ENCODE peak calls at places on chromosomes 13 and 19, in nine cellular contexts. One of them, this sample, is unnamed.
A peak's percentile ranks its signal among the peaks of the same experiment; 100 is the strongest.

GRCh38 chr13:30898721-30899188 is 7.3 kb upstream of the MEDAG start:
- DNase-seq in dorsolateral prefrontal cortex: no peak
- DNase-seq in colonic mucosa: no peak
- DNase-seq in cardiac fibroblast: peak; percentile 99
- DNase-seq in fibroblast of pulmonary artery: peak; percentile 98
- DNase-seq in choroid plexus epithelial cell: peak; percentile 99
- DNase-seq in brain microvascular endothelial cell: peak; percentile 99
- DNase-seq in GM12865: no peak
- DNase-seq in astrocyte of the cerebellum: no peak
- DNase-seq in this sample: peak; percentile 75

GRCh38 chr13:45092668-45093067 is 27.6 kb upstream of the GTF2F2 start:
- DNase-seq in astrocyte of the cerebellum: peak; percentile 19
- DNase-seq in colonic mucosa: no peak
- DNase-seq in choroid plexus epithelial cell: no peak
- DNase-seq in fibroblast of pulmonary artery: no peak
- DNase-seq in GM12865: no peak
- DNase-seq in cardiac fibroblast: no peak
- DNase-seq in dorsolateral prefrontal cortex: no peak
- DNase-seq in brain microvascular endothelial cell: no peak
- DNase-seq in this sample: peak; percentile 22

GRCh38 chr13:110376120-110376519 is 69.0 kb downstream of the COL4A2 start:
- DNase-seq in brain microvascular endothelial cell: peak; percentile 63
- DNase-seq in choroid plexus epithelial cell: peak; percentile 73
- DNase-seq in dorsolateral prefrontal cortex: no peak
- DNase-seq in GM12865: no peak
- DNase-seq in cardiac fibroblast: no peak
- DNase-seq in astrocyte of the cerebellum: no peak
- DNase-seq in fibroblast of pulmonary artery: no peak
- DNase-seq in colonic mucosa: no peak
- DNase-seq in this sample: no peak

GRCh38 chr13:100039740-100040139 is 49.2 kb upstream of the PCCA start:
- DNase-seq in brain microvascular endothelial cell: peak; percentile 33
- DNase-seq in fibroblast of pulmonary artery: no peak
- DNase-seq in astrocyte of the cerebellum: no peak
- DNase-seq in choroid plexus epithelial cell: peak; percentile 34
- DNase-seq in cardiac fibroblast: no peak
- DNase-seq in colonic mucosa: no peak
- DNase-seq in dorsolateral prefrontal cortex: no peak
- DNase-seq in GM12865: no peak
- DNase-seq in this sample: no peak

GRCh38 chr19:19460761-19461265 is 54.5 kb downstream of the TSSK6 start:
- DNase-seq in GM12865: peak; percentile 62
- DNase-seq in brain microvascular endothelial cell: no peak
- DNase-seq in colonic mucosa: peak; percentile 48
- DNase-seq in dorsolateral prefrontal cortex: peak; percentile 62
- DNase-seq in astrocyte of the cerebellum: no peak
- DNase-seq in choroid plexus epithelial cell: no peak
- DNase-seq in fibroblast of pulmonary artery: peak; percentile 27
- DNase-seq in cardiac fibroblast: peak; percentile 55
- DNase-seq in this sample: no peak

GRCh38 chr13:102291587-102292218 is 110.1 kb downstream of the FGF14 start:
- DNase-seq in brain microvascular endothelial cell: no peak
- DNase-seq in fibroblast of pulmonary artery: peak; percentile 1
- DNase-seq in dorsolateral prefrontal cortex: no peak
- DNase-seq in GM12865: no peak
- DNase-seq in colonic mucosa: no peak
- DNase-seq in choroid plexus epithelial cell: peak; percentile 64
- DNase-seq in cardiac fibroblast: peak; percentile 39
- DNase-seq in astrocyte of the cerebellum: no peak
- DNase-seq in this sample: no peak

GRCh38 chr13:28955264-28955966 is 135.3 kb downstream of the MTUS2 start:
- DNase-seq in GM12865: no peak
- DNase-seq in cardiac fibroblast: no peak
- DNase-seq in astrocyte of the cerebellum: no peak
- DNase-seq in brain microvascular endothelial cell: no peak
- DNase-seq in fibroblast of pulmonary artery: no peak
- DNase-seq in dorsolateral prefrontal cortex: no peak
- DNase-seq in choroid plexus epithelial cell: no peak
- DNase-seq in colonic mucosa: no peak
- DNase-seq in this sample: no peak

GRCh38 chr13:107518292-107518691 is 697.0 kb downstream of the LIG4 start:
- DNase-seq in GM12865: no peak
- DNase-seq in cardiac fibroblast: peak; percentile 2
- DNase-seq in brain microvascular endothelial cell: no peak
- DNase-seq in colonic mucosa: no peak
- DNase-seq in choroid plexus epithelial cell: peak; percentile 59
- DNase-seq in astrocyte of the cerebellum: peak; percentile 16
- DNase-seq in fibroblast of pulmonary artery: peak; percentile 24
- DNase-seq in dorsolateral prefrontal cortex: no peak
- DNase-seq in this sample: no peak

GRCh38 chr13:36088463-36088862 is 42.7 kb downstream of the DCLK1 start:
- DNase-seq in cardiac fibroblast: no peak
- DNase-seq in GM12865: no peak
- DNase-seq in brain microvascular endothelial cell: no peak
- DNase-seq in dorsolateral prefrontal cortex: peak; percentile 28
- DNase-seq in choroid plexus epithelial cell: no peak
- DNase-seq in colonic mucosa: no peak
- DNase-seq in astrocyte of the cerebellum: no peak
- DNase-seq in fibroblast of pulmonary artery: no peak
- DNase-seq in this sample: no peak

GRCh38 chr13:103772576-103772975 is 706.4 kb upstream of the SLC10A2 start:
- DNase-seq in cardiac fibroblast: no peak
- DNase-seq in colonic mucosa: no peak
- DNase-seq in choroid plexus epithelial cell: no peak
- DNase-seq in astrocyte of the cerebellum: no peak
- DNase-seq in dorsolateral prefrontal cortex: no peak
- DNase-seq in fibroblast of pulmonary artery: no peak
- DNase-seq in GM12865: peak; percentile 3
- DNase-seq in brain microvascular endothelial cell: no peak
- DNase-seq in this sample: no peak

GRCh38 chr19:41821003-41821735 is 23.3 kb downstream of the LYPD4 start:
- DNase-seq in cardiac fibroblast: peak; percentile 56
- DNase-seq in colonic mucosa: peak; percentile 60
- DNase-seq in brain microvascular endothelial cell: peak; percentile 17
- DNase-seq in fibroblast of pulmonary artery: peak; percentile 41
- DNase-seq in GM12865: peak; percentile 67
- DNase-seq in astrocyte of the cerebellum: no peak
- DNase-seq in dorsolateral prefrontal cortex: no peak
- DNase-seq in choroid plexus epithelial cell: peak; percentile 58
- DNase-seq in this sample: no peak

GRCh38 chr13:51929699-51930098 is 67.9 kb downstream of the CCDC70 start:
- DNase-seq in colonic mucosa: no peak
- DNase-seq in choroid plexus epithelial cell: no peak
- DNase-seq in brain microvascular endothelial cell: no peak
- DNase-seq in astrocyte of the cerebellum: no peak
- DNase-seq in cardiac fibroblast: no peak
- DNase-seq in fibroblast of pulmonary artery: no peak
- DNase-seq in dorsolateral prefrontal cortex: no peak
- DNase-seq in GM12865: no peak
- DNase-seq in this sample: no peak

GRCh38 chr19:1173845-1174809 is at the start of gene SBNO2:
- DNase-seq in dorsolateral prefrontal cortex: peak; percentile 75
- DNase-seq in astrocyte of the cerebellum: peak; percentile 67
- DNase-seq in cardiac fibroblast: peak; percentile 88
- DNase-seq in fibroblast of pulmonary artery: peak; percentile 90
- DNase-seq in brain microvascular endothelial cell: peak; percentile 78
- DNase-seq in colonic mucosa: peak; percentile 96
- DNase-seq in GM12865: peak; percentile 95
- DNase-seq in choroid plexus epithelial cell: peak; percentile 88
- DNase-seq in this sample: peak; percentile 58

GRCh38 chr13:79403113-79403512 is 2.9 kb downstream of the RBM26 start:
- DNase-seq in astrocyte of the cerebellum: no peak
- DNase-seq in brain microvascular endothelial cell: no peak
- DNase-seq in choroid plexus epithelial cell: no peak
- DNase-seq in GM12865: no peak
- DNase-seq in cardiac fibroblast: no peak
- DNase-seq in fibroblast of pulmonary artery: no peak
- DNase-seq in dorsolateral prefrontal cortex: no peak
- DNase-seq in colonic mucosa: no peak
- DNase-seq in this sample: no peak

GRCh38 chr19:6032827-6033226 is 54.9 kb upstream of the RANBP3 start:
- DNase-seq in brain microvascular endothelial cell: no peak
- DNase-seq in fibroblast of pulmonary artery: no peak
- DNase-seq in astrocyte of the cerebellum: no peak
- DNase-seq in GM12865: no peak
- DNase-seq in cardiac fibroblast: no peak
- DNase-seq in colonic mucosa: no peak
- DNase-seq in dorsolateral prefrontal cortex: no peak
- DNase-seq in choroid plexus epithelial cell: no peak
- DNase-seq in this sample: no peak

GRCh38 chr13:32811297-32811800 is 204.9 kb upstream of the KL start:
- DNase-seq in choroid plexus epithelial cell: peak; percentile 52
- DNase-seq in dorsolateral prefrontal cortex: no peak
- DNase-seq in brain microvascular endothelial cell: peak; percentile 11
- DNase-seq in GM12865: peak; percentile 69
- DNase-seq in astrocyte of the cerebellum: no peak
- DNase-seq in cardiac fibroblast: no peak
- DNase-seq in colonic mucosa: peak; percentile 31
- DNase-seq in fibroblast of pulmonary artery: no peak
- DNase-seq in this sample: peak; percentile 60

DNA sequence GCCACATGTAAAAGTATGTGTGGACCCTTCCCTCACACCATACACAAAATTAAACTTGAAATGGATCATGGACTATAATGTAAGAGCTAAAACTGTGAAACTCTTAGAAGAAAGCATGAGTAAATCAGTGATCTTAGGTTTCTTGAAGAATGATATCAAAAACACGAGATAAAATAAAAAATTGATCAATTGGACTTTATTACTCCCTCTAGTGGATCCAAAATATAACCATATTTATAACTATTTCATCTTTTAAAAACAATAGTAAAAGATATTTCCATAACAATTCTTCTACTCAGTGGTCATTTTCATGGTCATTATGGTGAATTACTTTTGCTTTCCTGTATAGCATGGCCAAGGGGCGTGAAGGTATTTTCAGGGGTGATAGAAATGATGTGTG is 174.6 kb upstream of the LSM14A start:
- DNase-seq in colonic mucosa: no peak
- DNase-seq in fibroblast of pulmonary artery: no peak
- DNase-seq in choroid plexus epithelial cell: peak; percentile 5
- DNase-seq in dorsolateral prefrontal cortex: no peak
- DNase-seq in cardiac fibroblast: peak; percentile 8
- DNase-seq in GM12865: no peak
- DNase-seq in astrocyte of the cerebellum: no peak
- DNase-seq in brain microvascular endothelial cell: no peak
- DNase-seq in this sample: no peak
- TF ChIP-seq CTCF in colonic mucosa: no peak
- TF ChIP-seq CTCF in fibroblast of pulmonary artery: no peak
- TF ChIP-seq CTCF in choroid plexus epithelial cell: peak; percentile 40
- TF ChIP-seq CTCF in dorsolateral prefrontal cortex: no peak
- TF ChIP-seq CTCF in cardiac fibroblast: no peak
- TF ChIP-seq CTCF in GM12865: no peak
- TF ChIP-seq CTCF in astrocyte of the cerebellum: no peak
- TF ChIP-seq CTCF in brain microvascular endothelial cell: peak; percentile 15
- TF ChIP-seq CTCF in this sample: no peak

GRCh38 chr19:32631381-32631780 is 43.6 kb downstream of the ANKRD27 start:
- DNase-seq in fibroblast of pulmonary artery: no peak
- DNase-seq in astrocyte of the cerebellum: no peak
- DNase-seq in choroid plexus epithelial cell: peak; percentile 27
- DNase-seq in colonic mucosa: no peak
- DNase-seq in dorsolateral prefrontal cortex: no peak
- DNase-seq in GM12865: no peak
- DNase-seq in brain microvascular endothelial cell: no peak
- DNase-seq in cardiac fibroblast: no peak
- DNase-seq in this sample: no peak

GRCh38 chr19:32630338-32630737 is 44.6 kb downstream of the ANKRD27 start:
- DNase-seq in dorsolateral prefrontal cortex: no peak
- DNase-seq in fibroblast of pulmonary artery: no peak
- DNase-seq in choroid plexus epithelial cell: no peak
- DNase-seq in cardiac fibroblast: no peak
- DNase-seq in colonic mucosa: no peak
- DNase-seq in GM12865: no peak
- DNase-seq in astrocyte of the cerebellum: no peak
- DNase-seq in brain microvascular endothelial cell: no peak
- DNase-seq in this sample: no peak

GRCh38 chr19:32626969-32627368 is 46.0 kb downstream of the PDCD5 start:
- DNase-seq in brain microvascular endothelial cell: no peak
- DNase-seq in cardiac fibroblast: no peak
- DNase-seq in GM12865: no peak
- DNase-seq in colonic mucosa: no peak
- DNase-seq in astrocyte of the cerebellum: no peak
- DNase-seq in dorsolateral prefrontal cortex: no peak
- DNase-seq in choroid plexus epithelial cell: no peak
- DNase-seq in fibroblast of pulmonary artery: no peak
- DNase-seq in this sample: no peak

GRCh38 chr19:32624410-32624809 is 43.4 kb downstream of the PDCD5 start:
- DNase-seq in GM12865: no peak
- DNase-seq in dorsolateral prefrontal cortex: no peak
- DNase-seq in colonic mucosa: no peak
- DNase-seq in cardiac fibroblast: no peak
- DNase-seq in astrocyte of the cerebellum: no peak
- DNase-seq in choroid plexus epithelial cell: peak; percentile 7
- DNase-seq in brain microvascular endothelial cell: no peak
- DNase-seq in fibroblast of pulmonary artery: peak; percentile 49
- DNase-seq in this sample: no peak

GRCh38 chr19:32627714-32628253 is 46.8 kb downstream of the PDCD5 start:
- DNase-seq in astrocyte of the cerebellum: no peak
- DNase-seq in GM12865: no peak
- DNase-seq in brain microvascular endothelial cell: no peak
- DNase-seq in fibroblast of pulmonary artery: no peak
- DNase-seq in choroid plexus epithelial cell: no peak
- DNase-seq in cardiac fibroblast: no peak
- DNase-seq in dorsolateral prefrontal cortex: no peak
- DNase-seq in colonic mucosa: no peak
- DNase-seq in this sample: no peak
- TF ChIP-seq CTCF in astrocyte of the cerebellum: no peak
- TF ChIP-seq CTCF in GM12865: no peak
- TF ChIP-seq CTCF in brain microvascular endothelial cell: no peak
- TF ChIP-seq CTCF in fibroblast of pulmonary artery: no peak
- TF ChIP-seq CTCF in choroid plexus epithelial cell: no peak
- TF ChIP-seq CTCF in cardiac fibroblast: no peak
- TF ChIP-seq CTCF in dorsolateral prefrontal cortex: no peak
- TF ChIP-seq CTCF in colonic mucosa: no peak
- TF ChIP-seq CTCF in this sample: no peak

GRCh38 chr19:23855676-23856075 is 59.0 kb upstream of the ZNF726 start:
- DNase-seq in cardiac fibroblast: no peak
- DNase-seq in GM12865: no peak
- DNase-seq in brain microvascular endothelial cell: no peak
- DNase-seq in fibroblast of pulmonary artery: no peak
- DNase-seq in dorsolateral prefrontal cortex: no peak
- DNase-seq in astrocyte of the cerebellum: no peak
- DNase-seq in colonic mucosa: no peak
- DNase-seq in choroid plexus epithelial cell: no peak
- DNase-seq in this sample: no peak
- TF ChIP-seq CTCF in cardiac fibroblast: no peak
- TF ChIP-seq CTCF in GM12865: no peak
- TF ChIP-seq CTCF in brain microvascular endothelial cell: no peak
- TF ChIP-seq CTCF in fibroblast of pulmonary artery: no peak
- TF ChIP-seq CTCF in dorsolateral prefrontal cortex: no peak
- TF ChIP-seq CTCF in astrocyte of the cerebellum: no peak
- TF ChIP-seq CTCF in colonic mucosa: no peak
- TF ChIP-seq CTCF in choroid plexus epithelial cell: peak; percentile 3
- TF ChIP-seq CTCF in this sample: no peak

DNA sequence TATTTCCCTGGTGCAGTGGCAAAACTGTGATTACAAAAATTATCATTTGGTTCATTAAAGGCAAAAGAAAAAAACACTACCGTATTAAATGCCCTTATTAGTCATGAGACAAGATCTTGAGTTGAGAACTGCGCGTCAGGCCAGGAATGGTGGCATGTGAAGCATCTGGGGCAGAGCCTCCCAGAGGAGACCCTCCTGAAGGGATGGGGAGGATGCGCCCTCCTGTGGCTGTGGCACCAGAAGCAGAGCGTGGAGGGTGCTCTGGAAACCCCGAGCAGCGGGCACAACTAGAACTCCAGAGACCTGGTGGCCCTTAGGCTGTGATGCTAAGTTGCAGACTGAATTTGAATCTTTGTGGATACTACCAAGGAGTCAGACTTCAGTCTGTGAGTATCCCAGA is 11.5 kb downstream of the CUL4A start:
- DNase-seq in dorsolateral prefrontal cortex: no peak
- DNase-seq in fibroblast of pulmonary artery: peak; percentile 21
- DNase-seq in choroid plexus epithelial cell: peak; percentile 48
- DNase-seq in GM12865: no peak
- DNase-seq in brain microvascular endothelial cell: no peak
- DNase-seq in astrocyte of the cerebellum: no peak
- DNase-seq in cardiac fibroblast: peak; percentile 31
- DNase-seq in colonic mucosa: no peak
- DNase-seq in this sample: no peak
- TF ChIP-seq CTCF in dorsolateral prefrontal cortex: no peak
- TF ChIP-seq CTCF in fibroblast of pulmonary artery: peak; percentile 28
- TF ChIP-seq CTCF in choroid plexus epithelial cell: peak; percentile 61
- TF ChIP-seq CTCF in GM12865: peak; percentile 14
- TF ChIP-seq CTCF in brain microvascular endothelial cell: peak; percentile 53
- TF ChIP-seq CTCF in astrocyte of the cerebellum: peak; percentile 30
- TF ChIP-seq CTCF in cardiac fibroblast: peak; percentile 20
- TF ChIP-seq CTCF in colonic mucosa: no peak
- TF ChIP-seq CTCF in this sample: peak; percentile 25

This sample was measured in AG09319.